ENCODE peak calls at places on chromosomes 2 and 18, in four cellular contexts. One of them, this sample, is unnamed.

GRCh38 chr18:50281972-50282520 is 723 bp upstream of the MBD1 start:
- DNase-seq in A549: no peak
- DNase-seq in lung: no peak
- DNase-seq in OCI-LY7: no peak
- DNase-seq in this sample: no peak

GRCh38 chr18:34999734-35000397 is 41.3 kb upstream of the MAPRE2 start:
- DNase-seq in OCI-LY7: no peak
- DNase-seq in lung: no peak
- DNase-seq in A549: no peak
- DNase-seq in this sample: no peak

GRCh38 chr2:56523815-56524214 is 340.0 kb downstream of the CCDC85A start:
- DNase-seq in A549: no peak
- DNase-seq in lung: no peak
- DNase-seq in OCI-LY7: no peak
- DNase-seq in this sample: no peak

GRCh38 chr2:80256396-80257167 is 48.0 kb downstream of the LRRTM1 start:
- DNase-seq in lung: no peak
- DNase-seq in OCI-LY7: no peak
- DNase-seq in A549: no peak
- DNase-seq in this sample: no peak

GRCh38 chr18:36031903-36032302 is 35.5 kb downstream of the RPRD1A start:
- DNase-seq in lung: no peak
- DNase-seq in A549: no peak
- DNase-seq in OCI-LY7: no peak
- DNase-seq in this sample: no peak

GRCh38 chr18:23994361-23994902 is 20.1 kb upstream of the TTC39C start:
- DNase-seq in lung: peak
- DNase-seq in OCI-LY7: no peak
- DNase-seq in A549: no peak
- DNase-seq in this sample: no peak

GRCh38 chr2:53216805-53217204 is 550.8 kb upstream of the CHAC2 start:
- DNase-seq in A549: no peak
- DNase-seq in lung: no peak
- DNase-seq in OCI-LY7: no peak
- DNase-seq in this sample: no peak

GRCh38 chr18:25278415-25278814 is 73.6 kb downstream of the ZNF521 start:
- DNase-seq in A549: no peak
- DNase-seq in OCI-LY7: no peak
- DNase-seq in lung: no peak
- DNase-seq in this sample: no peak

GRCh38 chr2:25740810-25741381 is 67.5 kb upstream of the DTNB start:
- DNase-seq in OCI-LY7: no peak
- DNase-seq in lung: no peak
- DNase-seq in A549: no peak
- DNase-seq in this sample: no peak

GRCh38 chr18:41206341-41206740 is 748.7 kb upstream of the PIK3C3 start:
- DNase-seq in OCI-LY7: no peak
- DNase-seq in A549: no peak
- DNase-seq in lung: no peak
- DNase-seq in this sample: no peak

GRCh38 chr2:61887684-61888303 is 662 bp downstream of the CCT4 start:
- DNase-seq in OCI-LY7: peak
- DNase-seq in A549: no peak
- DNase-seq in lung: no peak
- DNase-seq in this sample: no peak

GRCh38 chr2:230798769-230799399 is 65.9 kb upstream of the ITM2C start:
- DNase-seq in OCI-LY7: peak
- DNase-seq in lung: peak
- DNase-seq in A549: peak
- DNase-seq in this sample: no peak
- TF ChIP-seq CTCF in OCI-LY7: peak
- TF ChIP-seq CTCF in lung: peak
- TF ChIP-seq CTCF in A549: peak
- TF ChIP-seq CTCF in this sample: peak

DNA sequence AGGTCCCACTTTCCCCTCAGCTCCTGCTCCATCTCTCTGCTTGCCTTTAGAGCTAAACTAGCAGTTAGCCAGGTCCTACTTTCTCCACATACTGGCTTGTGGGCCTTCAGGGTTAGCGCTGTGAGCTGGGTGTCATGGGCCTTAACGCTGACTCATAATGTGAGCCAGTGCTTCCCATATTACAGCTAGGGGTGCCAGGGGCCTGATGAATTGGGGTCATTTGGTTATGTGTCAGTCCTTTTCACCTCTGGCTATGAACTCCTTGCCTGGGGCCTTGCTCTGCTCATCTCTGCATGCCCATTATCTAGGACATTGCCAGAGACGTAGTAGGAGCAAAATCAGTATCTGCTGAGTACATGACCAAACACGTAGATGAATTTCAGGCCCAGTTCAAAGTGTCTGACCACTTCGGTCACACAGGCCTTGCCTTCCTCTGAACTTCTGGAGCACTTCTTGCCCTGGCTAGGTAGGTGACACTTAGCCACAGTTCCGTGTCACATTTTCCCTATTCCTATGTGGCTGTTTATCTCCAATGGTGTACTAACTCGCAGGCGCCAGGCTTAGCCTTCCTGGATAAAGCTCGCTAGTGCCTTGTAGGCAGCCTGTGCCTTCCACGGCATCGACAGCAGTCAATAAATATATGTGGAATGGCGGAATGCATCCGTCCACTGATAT is 103.2 kb upstream of the SIX3 start:
- DNase-seq in OCI-LY7: no peak
- DNase-seq in A549: no peak
- DNase-seq in lung: no peak
- DNase-seq in this sample: no peak
- TF ChIP-seq CTCF in OCI-LY7: no peak
- TF ChIP-seq CTCF in A549: no peak
- TF ChIP-seq CTCF in lung: no peak
- TF ChIP-seq CTCF in this sample: no peak

DNA sequence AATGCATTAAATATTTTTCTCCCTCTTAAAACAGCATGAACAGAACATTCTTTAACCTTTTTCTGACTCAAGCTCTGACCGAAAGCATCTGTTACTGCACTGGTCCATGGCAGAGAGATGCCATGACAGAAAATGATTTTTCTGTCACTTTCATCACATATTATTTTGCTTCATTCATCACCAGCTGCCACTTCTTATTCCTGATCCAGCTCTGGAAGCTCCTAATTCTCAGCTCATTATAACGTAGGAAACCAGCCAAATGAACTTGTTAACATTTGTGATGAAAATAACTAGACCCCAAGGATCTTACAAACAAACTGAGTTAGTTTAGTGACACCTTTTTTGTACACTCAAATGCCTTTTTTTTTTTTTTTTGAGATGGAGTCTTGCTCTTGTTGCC is 7.6 kb upstream of the CFLAR start:
- DNase-seq in A549: no peak
- DNase-seq in OCI-LY7: no peak
- DNase-seq in lung: no peak
- DNase-seq in this sample: no peak
- TF ChIP-seq CTCF in A549: no peak
- TF ChIP-seq CTCF in OCI-LY7: no peak
- TF ChIP-seq CTCF in lung: no peak
- TF ChIP-seq CTCF in this sample: no peak

DNA sequence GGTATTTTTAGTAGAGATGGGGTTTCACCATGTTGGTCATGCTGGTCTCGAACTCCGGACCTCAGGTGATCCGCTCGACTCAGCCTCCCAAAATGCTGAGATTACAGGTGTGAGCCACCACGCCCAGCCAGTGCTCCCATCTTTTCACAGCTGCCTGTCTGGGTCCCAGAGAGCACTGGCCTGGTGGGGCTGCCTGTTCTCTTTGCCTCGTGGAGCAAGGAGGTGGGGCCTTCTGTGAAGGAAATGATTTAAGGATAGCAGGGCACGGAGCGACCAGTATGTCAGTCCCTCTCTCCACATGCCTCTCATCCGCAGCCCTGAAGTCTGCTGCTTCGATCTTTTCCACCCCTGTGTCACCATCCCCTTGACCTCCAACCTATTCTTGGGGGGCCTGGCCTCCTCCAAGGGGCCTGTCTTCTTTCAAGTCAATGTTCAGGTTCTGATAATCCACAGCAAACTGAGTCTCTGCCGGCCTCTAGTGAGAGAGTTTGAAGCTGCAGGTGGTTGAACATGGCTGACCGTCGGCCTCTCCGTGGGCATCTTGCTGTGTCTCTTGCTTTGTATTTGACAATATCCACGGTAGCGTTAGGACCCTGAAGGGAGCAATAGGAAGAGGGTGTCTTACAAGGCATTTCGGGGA is 28.2 kb upstream of the GIGYF2 start:
- DNase-seq in OCI-LY7: no peak
- DNase-seq in lung: no peak
- DNase-seq in A549: no peak
- DNase-seq in this sample: no peak
- TF ChIP-seq CTCF in OCI-LY7: peak
- TF ChIP-seq CTCF in lung: no peak
- TF ChIP-seq CTCF in A549: peak
- TF ChIP-seq CTCF in this sample: no peak

DNA sequence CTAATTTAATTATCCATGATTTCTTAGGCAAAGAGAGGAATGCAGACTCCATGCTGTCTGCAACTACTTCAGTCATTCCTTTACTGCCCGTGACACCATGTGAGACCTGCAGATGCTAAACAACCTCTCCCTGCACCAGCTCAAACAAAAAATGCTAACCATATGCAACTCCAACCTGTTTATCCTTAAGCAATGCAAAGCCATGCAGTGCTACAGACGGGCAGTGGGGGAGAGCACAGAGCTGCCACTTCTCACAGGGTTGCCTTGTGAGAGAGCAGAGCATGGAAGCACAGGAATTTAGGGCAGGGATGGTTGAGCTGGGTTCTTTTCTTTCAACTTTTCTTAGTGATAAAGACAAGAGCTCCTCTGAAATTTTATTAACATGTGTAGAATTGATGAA is 74.9 kb upstream of the KLHL14 start:
- DNase-seq in lung: no peak
- DNase-seq in OCI-LY7: no peak
- DNase-seq in A549: no peak
- DNase-seq in this sample: no peak
- TF ChIP-seq CTCF in lung: no peak
- TF ChIP-seq CTCF in OCI-LY7: no peak
- TF ChIP-seq CTCF in A549: no peak
- TF ChIP-seq CTCF in this sample: no peak

GRCh38 chr2:149087751-149088150 is 49.3 kb downstream of the LYPD6B start:
- DNase-seq in OCI-LY7: peak
- DNase-seq in lung: no peak
- DNase-seq in A549: no peak
- DNase-seq in this sample: no peak
- TF ChIP-seq CTCF in OCI-LY7: peak
- TF ChIP-seq CTCF in lung: no peak
- TF ChIP-seq CTCF in A549: no peak
- TF ChIP-seq CTCF in this sample: no peak

GRCh38 chr2:191869178-191869577 is 22.3 kb upstream of the CAVIN2 start:
- DNase-seq in lung: no peak
- DNase-seq in A549: no peak
- DNase-seq in OCI-LY7: no peak
- DNase-seq in this sample: no peak
- TF ChIP-seq CTCF in lung: no peak
- TF ChIP-seq CTCF in A549: no peak
- TF ChIP-seq CTCF in OCI-LY7: peak
- TF ChIP-seq CTCF in this sample: peak

This sample was measured in GM13976.